ENCODE peak calls at places on chromosomes 7 and 10, in four cellular contexts. I is astrocyte of the spinal cord, T is endothelial cell, Y is nephron progenitor cell. F is an unnamed sample.
A peak's percentile ranks its signal among the peaks of the same experiment; 100 is the strongest.

GRCh38 chr7:22179442-22179879 is 177.5 kb downstream of the RAPGEF5 start:
- DNase-seq in I (no peak), T (no peak), Y (no peak), F (no peak)

GRCh38 chr10:7541137-7542087 is 125.4 kb downstream of the ITIH5 start:
- DNase-seq in T (no peak), Y (peak; percentile 40), I (peak; percentile 60), F (peak; percentile 25)

GRCh38 chr7:43668035-43668434 is 61.3 kb downstream of the COA1 start:
- DNase-seq in I (no peak), Y (no peak), T (no peak), F (no peak)

GRCh38 chr10:73096041-73096451 is 620 bp downstream of the P4HA1 start:
- DNase-seq in I (peak; percentile 71), Y (peak; percentile 67), T (peak; percentile 61), F (peak; percentile 33)

GRCh38 chr10:266974-267425 is 131.7 kb downstream of the ZMYND11 start:
- DNase-seq in Y (no peak), I (no peak), T (no peak), F (no peak)

GRCh38 chr7:18018296-18019205 is 9.1 kb downstream of the PRPS1L1 start:
- DNase-seq in T (no peak), Y (no peak), I (no peak), F (no peak)

GRCh38 chr10:75021851-75022250 is 89.6 kb upstream of the SAMD8 start:
- DNase-seq in I (no peak), Y (no peak), T (no peak), F (peak; percentile 31)

GRCh38 chr10:108392286-108392685 is 1227.8 kb upstream of the SORCS1 start:
- DNase-seq in I (peak; percentile 28), T (no peak), Y (no peak), F (no peak)

GRCh38 chr7:82109288-82109687 is 334.3 kb downstream of the CACNA2D1 start:
- DNase-seq in I (peak; percentile 41), T (no peak), Y (no peak), F (no peak)

GRCh38 chr10:43124094-43124521 is 14.1 kb upstream of the CSGALNACT2 start:
- DNase-seq in Y (no peak), T (no peak), I (no peak), F (no peak)

GRCh38 chr10:93584445-93584844 is 16.6 kb downstream of the RBP4 start:
- DNase-seq in I (no peak), T (no peak), Y (no peak), F (no peak)

GRCh38 chr10:132291826-132292225 is 15.9 kb downstream of the STK32C start:
- DNase-seq in Y (no peak), I (no peak), T (no peak), F (no peak)

GRCh38 chr7:100486111-100486636 is 2.4 kb downstream of the NYAP1 start:
- DNase-seq in Y (no peak), I (no peak), T (no peak), F (no peak)

GRCh38 chr10:28190192-28190591 is 112.7 kb downstream of the MPP7 start:
- DNase-seq in Y (no peak), I (no peak), T (no peak), F (no peak)

DNA sequence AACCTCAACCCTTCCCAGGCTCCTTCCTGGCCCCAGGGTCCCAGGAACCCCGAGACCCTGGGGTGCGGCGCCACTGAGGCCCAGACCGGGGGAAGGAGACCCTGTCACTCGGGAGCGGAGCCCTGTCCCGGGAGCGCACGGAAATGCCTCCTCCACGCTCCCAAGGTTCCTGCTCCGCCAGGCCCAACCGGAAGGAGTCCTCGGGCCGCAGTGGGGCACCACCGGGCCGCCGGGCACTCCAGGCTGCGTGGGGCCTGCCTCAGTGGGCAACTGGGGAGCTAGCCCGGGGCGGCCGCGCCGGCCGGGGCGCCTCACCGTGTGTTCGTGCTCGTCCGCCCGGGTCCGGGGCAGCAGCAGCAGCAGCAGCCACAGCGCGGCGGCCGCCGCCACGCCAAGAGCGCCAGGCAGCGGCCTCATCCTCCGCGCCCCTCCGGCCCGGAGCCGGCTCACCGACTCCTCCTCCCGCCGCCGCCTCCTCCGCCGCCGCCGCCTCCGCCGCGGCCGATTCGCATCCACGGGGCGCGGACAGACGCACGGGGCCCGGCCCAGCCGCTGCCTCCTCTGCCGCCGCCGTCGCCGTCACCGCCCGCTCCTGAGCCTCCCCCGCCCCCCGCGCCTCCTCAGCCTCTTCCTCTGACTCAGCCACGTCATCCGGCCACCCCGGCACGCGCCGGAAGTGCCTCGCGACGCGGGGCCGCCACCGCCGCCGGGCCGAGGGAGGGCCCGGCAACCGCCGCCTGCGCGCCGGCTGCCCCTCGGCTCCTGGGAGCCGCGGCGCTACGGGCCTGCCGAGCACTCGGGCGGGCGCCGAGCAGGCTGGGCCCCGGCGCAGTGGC is at the start of gene TM9SF3:
- DNase-seq in T (peak; percentile 84), I (peak; percentile 86), Y (peak; percentile 94), F (peak; percentile 74)
- TF ChIP-seq CTCF in T (no peak), I (no peak), Y (no peak), F (peak; percentile 24)

GRCh38 chr7:77349141-77349540 is 67.0 kb downstream of the GSAP start:
- DNase-seq in Y (no peak), I (peak; percentile 19), T (no peak), F (no peak)
- TF ChIP-seq CTCF in Y (no peak), I (no peak), T (no peak), F (no peak)

GRCh38 chr7:32140540-32140939 is 70.3 kb upstream of the PDE1C start:
- DNase-seq in I (no peak), Y (no peak), T (no peak), F (no peak)
- TF ChIP-seq CTCF in I (no peak), Y (no peak), T (no peak), F (peak; percentile 7)

GRCh38 chr7:30790391-30790790 is 19.2 kb downstream of the MINDY4 start:
- DNase-seq in Y (no peak), I (peak; percentile 15), T (no peak), F (no peak)
- TF ChIP-seq CTCF in Y (no peak), I (no peak), T (no peak), F (no peak)